ENCODE peak calls at places on chromosomes 5 and 9, in eight cellular contexts. One of them, this sample, is unnamed.

GRCh38 chr5:88251048-88251711 is 17.5 kb downstream of the TMEM161B start:
- DNase-seq in psoas muscle: no peak
- DNase-seq in SK-N-SH: no peak
- DNase-seq in CD4-positive, CD25-positive, alpha-beta regulatory T cell: peak; percentile 63
- DNase-seq in cardiac muscle cell: no peak
- DNase-seq in A549: no peak
- DNase-seq in astrocyte: peak; percentile 69
- DNase-seq in ovary: no peak
- DNase-seq in this sample: no peak

GRCh38 chr5:53487436-53487835 is 7.0 kb downstream of the FST start:
- DNase-seq in psoas muscle: no peak
- DNase-seq in SK-N-SH: no peak
- DNase-seq in CD4-positive, CD25-positive, alpha-beta regulatory T cell: no peak
- DNase-seq in cardiac muscle cell: no peak
- DNase-seq in A549: no peak
- DNase-seq in astrocyte: no peak
- DNase-seq in ovary: no peak
- DNase-seq in this sample: no peak

GRCh38 chr5:150531686-150532085 is 23.8 kb downstream of the NDST1 start:
- DNase-seq in psoas muscle: no peak
- DNase-seq in SK-N-SH: no peak
- DNase-seq in CD4-positive, CD25-positive, alpha-beta regulatory T cell: no peak
- DNase-seq in cardiac muscle cell: no peak
- DNase-seq in A549: no peak
- DNase-seq in astrocyte: no peak
- DNase-seq in ovary: no peak
- DNase-seq in this sample: no peak

GRCh38 chr9:93247099-93247865 is 63.3 kb downstream of the WNK2 start:
- DNase-seq in psoas muscle: peak; percentile 7
- DNase-seq in SK-N-SH: no peak
- DNase-seq in CD4-positive, CD25-positive, alpha-beta regulatory T cell: no peak
- DNase-seq in cardiac muscle cell: no peak
- DNase-seq in A549: no peak
- DNase-seq in astrocyte: no peak
- DNase-seq in ovary: no peak
- DNase-seq in this sample: no peak

GRCh38 chr9:111008148-111009075 is 29.9 kb downstream of the LPAR1 start:
- DNase-seq in psoas muscle: no peak
- DNase-seq in SK-N-SH: no peak
- DNase-seq in CD4-positive, CD25-positive, alpha-beta regulatory T cell: no peak
- DNase-seq in cardiac muscle cell: no peak
- DNase-seq in A549: no peak
- DNase-seq in astrocyte: peak; percentile 47
- DNase-seq in ovary: no peak
- DNase-seq in this sample: no peak

GRCh38 chr5:107515521-107515920 is 155.2 kb downstream of the EFNA5 start:
- DNase-seq in psoas muscle: no peak
- DNase-seq in SK-N-SH: peak; percentile 29
- DNase-seq in CD4-positive, CD25-positive, alpha-beta regulatory T cell: no peak
- DNase-seq in cardiac muscle cell: no peak
- DNase-seq in A549: no peak
- DNase-seq in astrocyte: no peak
- DNase-seq in ovary: no peak
- DNase-seq in this sample: no peak

GRCh38 chr9:99845063-99845462 is 23.4 kb downstream of the NR4A3 start:
- DNase-seq in psoas muscle: no peak
- DNase-seq in SK-N-SH: no peak
- DNase-seq in CD4-positive, CD25-positive, alpha-beta regulatory T cell: no peak
- DNase-seq in cardiac muscle cell: no peak
- DNase-seq in A549: no peak
- DNase-seq in astrocyte: no peak
- DNase-seq in ovary: no peak
- DNase-seq in this sample: no peak

GRCh38 chr9:97803167-97804058 is 49.6 kb upstream of the FOXE1 start:
- DNase-seq in psoas muscle: peak; percentile 60
- DNase-seq in SK-N-SH: peak; percentile 97
- DNase-seq in CD4-positive, CD25-positive, alpha-beta regulatory T cell: peak; percentile 79
- DNase-seq in cardiac muscle cell: peak; percentile 69
- DNase-seq in A549: peak; percentile 71
- DNase-seq in astrocyte: peak; percentile 5
- DNase-seq in ovary: peak; percentile 59
- DNase-seq in this sample: peak; percentile 84

GRCh38 chr5:37847978-37848425 is 8.2 kb upstream of the GDNF start:
- DNase-seq in psoas muscle: no peak
- DNase-seq in SK-N-SH: no peak
- DNase-seq in CD4-positive, CD25-positive, alpha-beta regulatory T cell: peak; percentile 33
- DNase-seq in cardiac muscle cell: peak; percentile 39
- DNase-seq in A549: no peak
- DNase-seq in astrocyte: peak; percentile 67
- DNase-seq in ovary: no peak
- DNase-seq in this sample: no peak

GRCh38 chr5:111747336-111747735 is 9.7 kb downstream of the NREP start:
- DNase-seq in psoas muscle: no peak
- DNase-seq in SK-N-SH: no peak
- DNase-seq in CD4-positive, CD25-positive, alpha-beta regulatory T cell: no peak
- DNase-seq in cardiac muscle cell: no peak
- DNase-seq in A549: no peak
- DNase-seq in astrocyte: peak; percentile 65
- DNase-seq in ovary: no peak
- DNase-seq in this sample: no peak

GRCh38 chr5:5011151-5011550 is 129.0 kb upstream of the ADAMTS16 start:
- DNase-seq in psoas muscle: no peak
- DNase-seq in SK-N-SH: no peak
- DNase-seq in CD4-positive, CD25-positive, alpha-beta regulatory T cell: no peak
- DNase-seq in cardiac muscle cell: no peak
- DNase-seq in A549: no peak
- DNase-seq in astrocyte: no peak
- DNase-seq in ovary: no peak
- DNase-seq in this sample: no peak

GRCh38 chr9:105244274-105244995 is at the start of gene SLC44A1:
- DNase-seq in psoas muscle: peak; percentile 99
- DNase-seq in SK-N-SH: peak; percentile 94
- DNase-seq in CD4-positive, CD25-positive, alpha-beta regulatory T cell: peak; percentile 96
- DNase-seq in cardiac muscle cell: peak; percentile 99
- DNase-seq in A549: peak; percentile 69
- DNase-seq in astrocyte: peak; percentile 88
- DNase-seq in ovary: peak; percentile 95
- DNase-seq in this sample: peak; percentile 97

GRCh38 chr5:133825631-133826289 is 142.7 kb downstream of the C5orf15 start:
- DNase-seq in psoas muscle: peak; percentile 35
- DNase-seq in SK-N-SH: peak; percentile 68
- DNase-seq in CD4-positive, CD25-positive, alpha-beta regulatory T cell: peak; percentile 52
- DNase-seq in cardiac muscle cell: no peak
- DNase-seq in A549: no peak
- DNase-seq in astrocyte: no peak
- DNase-seq in ovary: no peak
- DNase-seq in this sample: no peak

GRCh38 chr9:23556459-23556858 is 269.6 kb downstream of the ELAVL2 start:
- DNase-seq in psoas muscle: no peak
- DNase-seq in SK-N-SH: no peak
- DNase-seq in CD4-positive, CD25-positive, alpha-beta regulatory T cell: no peak
- DNase-seq in cardiac muscle cell: no peak
- DNase-seq in A549: no peak
- DNase-seq in astrocyte: no peak
- DNase-seq in ovary: no peak
- DNase-seq in this sample: no peak

GRCh38 chr9:116096853-116097252 is 56.7 kb upstream of the PAPPA start:
- DNase-seq in psoas muscle: no peak
- DNase-seq in SK-N-SH: no peak
- DNase-seq in CD4-positive, CD25-positive, alpha-beta regulatory T cell: no peak
- DNase-seq in cardiac muscle cell: peak; percentile 50
- DNase-seq in A549: no peak
- DNase-seq in astrocyte: no peak
- DNase-seq in ovary: no peak
- DNase-seq in this sample: no peak

GRCh38 chr5:121797677-121798518 is 53.8 kb upstream of the FTMT start:
- DNase-seq in psoas muscle: no peak
- DNase-seq in SK-N-SH: no peak
- DNase-seq in CD4-positive, CD25-positive, alpha-beta regulatory T cell: no peak
- DNase-seq in cardiac muscle cell: no peak
- DNase-seq in A549: no peak
- DNase-seq in astrocyte: no peak
- DNase-seq in ovary: no peak
- DNase-seq in this sample: no peak

GRCh38 chr5:181204561-181205401 is at the start of gene TRIM7:
- DNase-seq in psoas muscle: peak; percentile 79
- DNase-seq in SK-N-SH: peak; percentile 72
- DNase-seq in CD4-positive, CD25-positive, alpha-beta regulatory T cell: peak; percentile 25
- DNase-seq in cardiac muscle cell: no peak
- DNase-seq in A549: peak; percentile 65
- DNase-seq in astrocyte: no peak
- DNase-seq in ovary: peak; percentile 54
- DNase-seq in this sample: no peak

GRCh38 chr5:9284781-9285307 is 261.0 kb downstream of the SEMA5A start:
- DNase-seq in psoas muscle: no peak
- DNase-seq in SK-N-SH: peak; percentile 27
- DNase-seq in CD4-positive, CD25-positive, alpha-beta regulatory T cell: no peak
- DNase-seq in cardiac muscle cell: peak; percentile 66
- DNase-seq in A549: no peak
- DNase-seq in astrocyte: no peak
- DNase-seq in ovary: peak; percentile 20
- DNase-seq in this sample: no peak
- H3K27ac ChIP-seq in psoas muscle: peak overlapping the region; percentile 33
- H3K27ac ChIP-seq in SK-N-SH: peak overlapping the region; percentile 79
- H3K27ac ChIP-seq in CD4-positive, CD25-positive, alpha-beta regulatory T cell: no peak overlapping the region
- H3K27ac ChIP-seq in cardiac muscle cell: peak overlapping the region; percentile 76
- H3K27ac ChIP-seq in A549: no peak overlapping the region
- H3K27ac ChIP-seq in astrocyte: no peak overlapping the region
- H3K27ac ChIP-seq in ovary: no peak overlapping the region
- H3K27ac ChIP-seq in this sample: no peak overlapping the region

GRCh38 chr5:322942-323879 is 1.7 kb downstream of the AHRR start:
- DNase-seq in psoas muscle: no peak
- DNase-seq in SK-N-SH: no peak
- DNase-seq in CD4-positive, CD25-positive, alpha-beta regulatory T cell: peak; percentile 28
- DNase-seq in cardiac muscle cell: no peak
- DNase-seq in A549: no peak
- DNase-seq in astrocyte: peak; percentile 18
- DNase-seq in ovary: no peak
- DNase-seq in this sample: no peak
- H3K4me3 ChIP-seq in psoas muscle: no peak overlapping the region
- H3K4me3 ChIP-seq in SK-N-SH: no peak overlapping the region
- H3K4me3 ChIP-seq in CD4-positive, CD25-positive, alpha-beta regulatory T cell: no peak overlapping the region
- H3K4me3 ChIP-seq in cardiac muscle cell: no peak overlapping the region
- H3K4me3 ChIP-seq in A549: no peak overlapping the region
- H3K4me3 ChIP-seq in astrocyte: peak overlapping the region; percentile 56
- H3K4me3 ChIP-seq in ovary: no peak overlapping the region
- H3K4me3 ChIP-seq in this sample: no peak overlapping the region

GRCh38 chr9:7567687-7568086 is 231.9 kb downstream of the DMAC1 start:
- DNase-seq in psoas muscle: no peak
- DNase-seq in SK-N-SH: no peak
- DNase-seq in CD4-positive, CD25-positive, alpha-beta regulatory T cell: no peak
- DNase-seq in cardiac muscle cell: no peak
- DNase-seq in A549: no peak
- DNase-seq in astrocyte: no peak
- DNase-seq in ovary: no peak
- DNase-seq in this sample: no peak
- H3K27ac ChIP-seq in psoas muscle: no peak overlapping the region
- H3K27ac ChIP-seq in SK-N-SH: no peak overlapping the region
- H3K27ac ChIP-seq in CD4-positive, CD25-positive, alpha-beta regulatory T cell: no peak overlapping the region
- H3K27ac ChIP-seq in cardiac muscle cell: no peak overlapping the region
- H3K27ac ChIP-seq in A549: no peak overlapping the region
- H3K27ac ChIP-seq in astrocyte: no peak overlapping the region
- H3K27ac ChIP-seq in ovary: no peak overlapping the region
- H3K27ac ChIP-seq in this sample: no peak overlapping the region

GRCh38 chr5:93578813-93579560 is 2.0 kb downstream of the NR2F1-AS1 start:
- DNase-seq in psoas muscle: peak; percentile 49
- DNase-seq in SK-N-SH: peak; percentile 52
- DNase-seq in CD4-positive, CD25-positive, alpha-beta regulatory T cell: no peak
- DNase-seq in cardiac muscle cell: peak; percentile 85
- DNase-seq in A549: no peak
- DNase-seq in astrocyte: peak; percentile 64
- DNase-seq in ovary: peak; percentile 79
- DNase-seq in this sample: peak; percentile 64

GRCh38 chr5:93579561-93580386 is 1.2 kb downstream of the NR2F1-AS1 start:
- DNase-seq in psoas muscle: peak; percentile 39
- DNase-seq in SK-N-SH: peak; percentile 74
- DNase-seq in CD4-positive, CD25-positive, alpha-beta regulatory T cell: no peak
- DNase-seq in cardiac muscle cell: peak; percentile 68
- DNase-seq in A549: no peak
- DNase-seq in astrocyte: no peak
- DNase-seq in ovary: peak; percentile 74
- DNase-seq in this sample: no peak

GRCh38 chr5:93581738-93582414 is 857 bp upstream of the NR2F1-AS1 start:
- DNase-seq in psoas muscle: no peak
- DNase-seq in SK-N-SH: no peak
- DNase-seq in CD4-positive, CD25-positive, alpha-beta regulatory T cell: no peak
- DNase-seq in cardiac muscle cell: peak; percentile 85
- DNase-seq in A549: no peak
- DNase-seq in astrocyte: peak; percentile 90
- DNase-seq in ovary: peak; percentile 55
- DNase-seq in this sample: no peak

GRCh38 chr5:93578179-93578812 is 2.7 kb downstream of the NR2F1-AS1 start:
- DNase-seq in psoas muscle: no peak
- DNase-seq in SK-N-SH: no peak
- DNase-seq in CD4-positive, CD25-positive, alpha-beta regulatory T cell: no peak
- DNase-seq in cardiac muscle cell: no peak
- DNase-seq in A549: no peak
- DNase-seq in astrocyte: peak; percentile 65
- DNase-seq in ovary: no peak
- DNase-seq in this sample: no peak

GRCh38 chr5:93580387-93581100 is 475 bp downstream of the NR2F1-AS1 start:
- DNase-seq in psoas muscle: no peak
- DNase-seq in SK-N-SH: peak; percentile 60
- DNase-seq in CD4-positive, CD25-positive, alpha-beta regulatory T cell: no peak
- DNase-seq in cardiac muscle cell: peak; percentile 61
- DNase-seq in A549: no peak
- DNase-seq in astrocyte: no peak
- DNase-seq in ovary: peak; percentile 56
- DNase-seq in this sample: no peak
- H3K4me3 ChIP-seq in psoas muscle: peak overlapping the region; percentile 70
- H3K4me3 ChIP-seq in SK-N-SH: peak overlapping the region; percentile 87
- H3K4me3 ChIP-seq in CD4-positive, CD25-positive, alpha-beta regulatory T cell: peak overlapping the region; percentile 68
- H3K4me3 ChIP-seq in cardiac muscle cell: peak overlapping the region; percentile 21
- H3K4me3 ChIP-seq in A549: peak overlapping the region; percentile 78
- H3K4me3 ChIP-seq in astrocyte: peak overlapping the region; percentile 79
- H3K4me3 ChIP-seq in ovary: peak overlapping the region; percentile 87
- H3K4me3 ChIP-seq in this sample: peak overlapping the region; percentile 84

DNA sequence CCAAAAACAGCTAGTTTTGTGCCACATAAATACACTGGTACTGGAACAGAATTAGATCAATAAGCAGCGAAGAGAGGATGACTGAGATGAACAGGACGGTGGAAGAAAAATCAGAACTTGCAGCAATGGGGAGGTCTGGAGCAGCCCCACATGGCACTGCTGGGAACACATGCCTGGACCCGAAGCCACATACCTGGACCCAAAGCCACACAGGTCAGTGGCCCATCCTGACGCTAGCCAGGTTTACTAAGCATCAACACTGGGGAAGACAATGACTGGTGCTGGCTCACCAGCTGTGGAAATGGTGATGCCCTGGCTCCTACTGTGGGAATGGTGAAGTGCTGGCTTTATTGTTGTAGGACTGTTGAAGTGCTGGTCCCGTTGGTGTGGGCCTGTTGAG is 139.7 kb upstream of the IRX4 start:
- DNase-seq in psoas muscle: no peak
- DNase-seq in SK-N-SH: no peak
- DNase-seq in CD4-positive, CD25-positive, alpha-beta regulatory T cell: no peak
- DNase-seq in cardiac muscle cell: no peak
- DNase-seq in A549: no peak
- DNase-seq in astrocyte: no peak
- DNase-seq in ovary: no peak
- DNase-seq in this sample: no peak
- H3K27ac ChIP-seq in psoas muscle: no peak overlapping the region
- H3K27ac ChIP-seq in SK-N-SH: no peak overlapping the region
- H3K27ac ChIP-seq in CD4-positive, CD25-positive, alpha-beta regulatory T cell: no peak overlapping the region
- H3K27ac ChIP-seq in cardiac muscle cell: no peak overlapping the region
- H3K27ac ChIP-seq in A549: no peak overlapping the region
- H3K27ac ChIP-seq in astrocyte: no peak overlapping the region
- H3K27ac ChIP-seq in ovary: no peak overlapping the region
- H3K27ac ChIP-seq in this sample: no peak overlapping the region

This sample was measured in dorsolateral prefrontal cortex.